ENCODE peak calls at places on chromosomes 16 and 17, in five cellular contexts. D is Caco-2, E is heart left ventricle, Q is aorta, V is prostate gland. K is an unnamed sample.

GRCh38 chr16:56972403-56972802 is 10.7 kb downstream of the CETP start:
- DNase-seq in D (no peak), Q (no peak), E (no peak), V (no peak), K (peak; percentile 34)

GRCh38 chr17:19268611-19269010 is 31.4 kb downstream of the EPN2 start:
- DNase-seq in D (no peak), V (no peak), E (no peak), Q (no peak), K (no peak)

GRCh38 chr16:22664132-22664531 is 149.8 kb upstream of the HS3ST2 start:
- DNase-seq in Q (no peak), V (no peak), D (no peak), E (no peak), K (no peak)

GRCh38 chr17:75032896-75033294 is 13.9 kb downstream of the ATP5PD start:
- DNase-seq in D (no peak), Q (peak; percentile 63), E (no peak), V (no peak), K (no peak)

GRCh38 chr17:71522383-71522782 is 598.4 kb upstream of the SOX9 start:
- DNase-seq in D (no peak), E (no peak), Q (no peak), V (no peak), K (no peak)

GRCh38 chr17:31067699-31068184 is 27.0 kb upstream of the NF1 start:
- DNase-seq in D (peak; percentile 53), E (no peak), Q (no peak), V (no peak), K (no peak)

GRCh38 chr17:64066709-64067108 is 46.3 kb upstream of the ICAM2 start:
- DNase-seq in D (no peak), V (no peak), Q (no peak), E (no peak), K (no peak)

GRCh38 chr17:44911133-44912001 is 3.9 kb downstream of the GFAP start:
- DNase-seq in Q (peak; percentile 75), V (peak; percentile 48), E (peak; percentile 80), D (peak; percentile 72), K (peak; percentile 65)

GRCh38 chr17:35214192-35214591 is 20.0 kb upstream of the SLC35G3 start:
- DNase-seq in Q (no peak), D (no peak), V (no peak), E (no peak), K (no peak)

GRCh38 chr17:21126645-21127507 is at the start of gene DHRS7B:
- DNase-seq in Q (peak; percentile 97), V (peak; percentile 97), D (peak; percentile 98), E (peak; percentile 98), K (peak; percentile 98)

GRCh38 chr17:53818894-53819293 is 3.8 kb upstream of the KIF2B start:
- DNase-seq in Q (no peak), V (no peak), D (no peak), E (no peak), K (no peak)

GRCh38 chr17:66538776-66539175 is 236.4 kb downstream of the PRKCA start:
- DNase-seq in V (no peak), D (no peak), E (no peak), Q (no peak), K (no peak)

GRCh38 chr16:4316732-4317461 is 1.0 kb downstream of the GLIS2 start:
- DNase-seq in D (no peak), E (peak; percentile 74), V (no peak), Q (peak; percentile 87), K (peak; percentile 65)

GRCh38 chr17:18377437-18378204 is at the start of gene EVPLL:
- DNase-seq in E (peak; percentile 72), D (no peak), V (peak; percentile 88), Q (peak; percentile 53), K (peak; percentile 60)

GRCh38 chr17:45228985-45229517 is 7.4 kb downstream of the FMNL1 start:
- DNase-seq in Q (peak; percentile 93), D (peak; percentile 53), V (no peak), E (peak; percentile 94), K (peak; percentile 95)

GRCh38 chr17:33401253-33401652 is 108.2 kb upstream of the ASIC2 start:
- DNase-seq in V (no peak), E (no peak), Q (no peak), D (no peak), K (no peak)

GRCh38 chr17:9363440-9364350 is 211.9 kb downstream of the STX8 start:
- DNase-seq in E (no peak), V (no peak), D (no peak), Q (no peak), K (no peak)

GRCh38 chr16:15598648-15599190 is 44.2 kb downstream of the MARF1 start:
- DNase-seq in E (no peak), D (no peak), Q (no peak), V (no peak), K (no peak)

GRCh38 chr16:15597135-15597534 is 45.8 kb downstream of the MARF1 start:
- DNase-seq in V (no peak), D (no peak), E (no peak), Q (no peak), K (no peak)

GRCh38 chr16:15597822-15598647 is 44.9 kb downstream of the MARF1 start:
- DNase-seq in E (no peak), V (no peak), D (no peak), Q (no peak), K (no peak)

GRCh38 chr16:15601212-15601879 is 41.6 kb downstream of the MARF1 start:
- DNase-seq in Q (no peak), E (no peak), V (no peak), D (no peak), K (no peak)

DNA sequence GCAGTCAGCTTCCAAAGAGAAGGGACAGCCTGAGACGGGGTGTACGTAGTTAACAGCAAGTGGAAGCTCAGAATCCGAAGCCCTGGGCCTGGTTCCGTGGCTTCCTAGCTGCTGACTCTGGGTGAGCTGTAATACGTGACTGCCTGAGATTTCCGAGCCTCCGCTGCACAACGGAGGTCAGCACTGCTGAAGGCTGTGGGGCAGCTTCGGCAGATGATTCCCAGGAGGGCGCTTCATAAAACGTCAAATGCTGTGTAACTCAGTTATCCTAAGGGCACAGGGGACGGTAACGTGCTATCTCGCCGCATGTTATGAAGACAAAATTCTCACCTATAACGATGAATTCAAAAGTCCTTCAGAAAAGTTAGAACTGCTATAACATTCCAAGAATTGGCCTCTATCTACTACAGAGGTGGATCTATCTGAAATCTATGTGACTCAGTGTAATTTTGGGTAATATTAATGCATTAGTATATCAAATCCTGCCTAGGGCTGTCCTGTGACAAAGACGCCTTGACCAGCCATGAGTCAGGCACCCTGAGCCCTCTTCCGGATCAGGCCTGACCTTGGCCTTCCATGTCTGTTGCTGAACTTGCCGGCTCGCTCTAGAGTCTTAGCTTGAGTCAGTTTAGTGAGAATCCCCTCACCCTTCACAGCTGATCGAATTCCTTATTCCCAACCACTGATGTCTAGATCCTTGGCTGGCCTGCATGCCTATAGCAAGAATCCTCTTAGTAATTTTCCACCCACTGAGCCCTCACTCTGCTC is 43.5 kb downstream of the MARF1 start:
- DNase-seq in E (no peak), V (no peak), Q (no peak), D (no peak), K (no peak)
- H3K36me3 ChIP-seq in E (peaks cover 100% of the 10 kb centered on the region), V (no peaks in the 10 kb centered on the region), Q (peaks cover 10% of the 10 kb centered on the region), D (no peaks in the 10 kb centered on the region), K (peaks cover 96% of the 10 kb centered on the region)

GRCh38 chr17:41624208-41625101 is at the start of gene KRT17:
- DNase-seq in Q (peak; percentile 38), V (peak; percentile 69), D (no peak), E (peak; percentile 39), K (no peak)

GRCh38 chr17:41625602-41626001 is 1.2 kb upstream of the KRT17 start:
- DNase-seq in D (no peak), Q (peak; percentile 65), E (peak; percentile 46), V (peak; percentile 85), K (no peak)

GRCh38 chr17:41629826-41630670 is 5.7 kb upstream of the KRT17 start:
- DNase-seq in E (peak; percentile 28), D (no peak), Q (no peak), V (no peak), K (no peak)

GRCh38 chr17:41629316-41629715 is 4.9 kb upstream of the KRT17 start:
- DNase-seq in D (no peak), Q (peak; percentile 12), V (no peak), E (peak; percentile 31), K (peak; percentile 19)

DNA sequence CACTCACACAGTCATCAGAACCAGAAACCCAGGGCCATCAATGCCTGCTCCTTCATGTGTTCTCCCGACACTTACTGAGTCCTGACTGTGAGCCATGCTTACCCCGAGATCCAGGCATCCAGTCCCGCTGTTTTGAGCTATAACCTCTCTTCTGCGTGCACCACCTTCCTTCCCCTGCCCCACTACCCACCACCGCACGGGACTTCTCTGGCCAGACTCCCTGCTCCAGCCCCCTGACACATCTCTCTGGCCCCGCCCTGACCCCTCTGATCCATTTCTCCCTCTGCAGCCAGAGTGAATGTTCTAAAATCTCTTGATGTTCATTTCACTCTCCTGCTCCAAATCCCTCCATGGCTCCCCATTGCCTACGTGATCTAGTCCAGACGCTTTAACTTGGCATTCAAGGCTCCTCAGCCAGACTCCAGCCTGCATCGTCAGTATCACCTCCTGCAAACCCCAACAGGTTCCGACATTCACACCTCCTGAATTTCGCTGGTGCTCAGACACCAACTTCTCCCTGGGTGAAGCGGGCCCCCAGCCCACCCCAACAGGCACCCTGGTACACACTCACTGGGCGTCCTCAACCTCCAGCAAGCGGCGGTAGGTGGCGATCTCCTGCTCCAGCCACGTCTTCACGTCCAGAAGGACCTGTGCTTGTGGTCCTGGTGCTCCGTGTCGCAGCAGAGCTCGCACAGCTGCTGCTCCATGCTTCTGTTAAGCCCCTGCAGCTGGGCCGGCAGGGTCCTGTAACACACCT is 3.1 kb upstream of the KRT17 start:
- DNase-seq in Q (peak; percentile 21), E (peak; percentile 38), D (no peak), V (no peak), K (no peak)
- H3K36me3 ChIP-seq in Q (no peaks in the 10 kb centered on the region), E (no peaks in the 10 kb centered on the region), D (no peaks in the 10 kb centered on the region), V (no peaks in the 10 kb centered on the region), K (no peaks in the 10 kb centered on the region)

GRCh38 chr16:47374629-47375028 is 86.2 kb downstream of the ITFG1 start:
- DNase-seq in Q (no peak), V (no peak), E (no peak), D (no peak), K (no peak)
- H3K36me3 ChIP-seq in Q (no peaks in the 10 kb centered on the region), V (no peaks in the 10 kb centered on the region), E (peaks cover 25% of the 10 kb centered on the region), D (no peaks in the 10 kb centered on the region), K (peaks cover 20% of the 10 kb centered on the region)

GRCh38 chr17:65536573-65537342 is 24.7 kb downstream of the AXIN2 start:
- DNase-seq in Q (peak; percentile 45), D (no peak), E (no peak), V (no peak), K (no peak)

GRCh38 chr17:65533855-65534457 is 27.5 kb downstream of the AXIN2 start:
- DNase-seq in Q (peak; percentile 41), E (no peak), D (no peak), V (no peak), K (no peak)

GRCh38 chr17:65537845-65538678 is 23.4 kb downstream of the AXIN2 start:
- DNase-seq in V (no peak), E (no peak), D (no peak), Q (peak; percentile 36), K (no peak)

GRCh38 chr17:65537343-65537844 is 24.1 kb downstream of the AXIN2 start:
- DNase-seq in V (no peak), Q (no peak), E (no peak), D (no peak), K (no peak)

GRCh38 chr17:65535777-65536572 is 25.5 kb downstream of the AXIN2 start:
- DNase-seq in V (no peak), Q (peak; percentile 30), D (no peak), E (no peak), K (no peak)
- H3K36me3 ChIP-seq in V (peaks cover 23% of the 10 kb centered on the region), Q (peaks cover 2% of the 10 kb centered on the region), D (peaks cover 3% of the 10 kb centered on the region), E (peaks cover 34% of the 10 kb centered on the region), K (no peaks in the 10 kb centered on the region)